ENCODE peak calls at places on chromosomes 11 and 22, in six cellular contexts. One of them, this sample, is unnamed.

GRCh38 chr22:46000081-46001027 is 23.4 kb upstream of the WNT7B start:
- DNase-seq in colonic mucosa: no peak
- DNase-seq in MM.1S: no peak
- DNase-seq in spleen: peak
- DNase-seq in Peyer's patch: no peak
- DNase-seq in cardiac muscle cell: no peak
- DNase-seq in this sample: no peak

GRCh38 chr11:3002346-3002745 is 10.2 kb upstream of the NAP1L4 start:
- DNase-seq in colonic mucosa: no peak
- DNase-seq in spleen: no peak
- DNase-seq in MM.1S: no peak
- DNase-seq in Peyer's patch: peak
- DNase-seq in cardiac muscle cell: no peak
- DNase-seq in this sample: no peak

GRCh38 chr11:116217006-116217405 is 555.8 kb downstream of the BUD13 start:
- DNase-seq in colonic mucosa: peak
- DNase-seq in cardiac muscle cell: peak
- DNase-seq in spleen: no peak
- DNase-seq in Peyer's patch: peak
- DNase-seq in MM.1S: no peak
- DNase-seq in this sample: peak

GRCh38 chr11:3835752-3836151 is 5.0 kb downstream of the RHOG start:
- DNase-seq in colonic mucosa: no peak
- DNase-seq in cardiac muscle cell: no peak
- DNase-seq in MM.1S: no peak
- DNase-seq in spleen: peak
- DNase-seq in Peyer's patch: no peak
- DNase-seq in this sample: no peak

GRCh38 chr11:64971421-64972233 is at the start of gene MAJIN:
- DNase-seq in cardiac muscle cell: no peak
- DNase-seq in MM.1S: no peak
- DNase-seq in spleen: peak
- DNase-seq in Peyer's patch: peak
- DNase-seq in colonic mucosa: peak
- DNase-seq in this sample: peak

GRCh38 chr22:30245985-30246901 is at the start of gene LIF:
- DNase-seq in spleen: peak
- DNase-seq in colonic mucosa: peak
- DNase-seq in Peyer's patch: peak
- DNase-seq in MM.1S: peak
- DNase-seq in cardiac muscle cell: peak
- DNase-seq in this sample: peak

GRCh38 chr22:44366372-44367310 is 53.9 kb upstream of the SHISAL1 start:
- DNase-seq in Peyer's patch: no peak
- DNase-seq in colonic mucosa: no peak
- DNase-seq in spleen: peak
- DNase-seq in cardiac muscle cell: no peak
- DNase-seq in MM.1S: no peak
- DNase-seq in this sample: no peak

GRCh38 chr22:50522806-50523438 is 2.5 kb downstream of the SCO2 start:
- DNase-seq in spleen: no peak
- DNase-seq in Peyer's patch: no peak
- DNase-seq in colonic mucosa: no peak
- DNase-seq in MM.1S: no peak
- DNase-seq in cardiac muscle cell: no peak
- DNase-seq in this sample: no peak

GRCh38 chr11:56340289-56340688 is 5.5 kb upstream of the OR8K1 start:
- DNase-seq in Peyer's patch: no peak
- DNase-seq in spleen: no peak
- DNase-seq in colonic mucosa: no peak
- DNase-seq in cardiac muscle cell: no peak
- DNase-seq in MM.1S: no peak
- DNase-seq in this sample: no peak

GRCh38 chr11:75668508-75669297 is at the start of gene MAP6:
- DNase-seq in Peyer's patch: no peak
- DNase-seq in spleen: no peak
- DNase-seq in colonic mucosa: peak
- DNase-seq in MM.1S: peak
- DNase-seq in cardiac muscle cell: peak
- DNase-seq in this sample: peak
- H3K4me3 ChIP-seq in Peyer's patch: peak
- H3K4me3 ChIP-seq in spleen: peak
- H3K4me3 ChIP-seq in colonic mucosa: peak
- H3K4me3 ChIP-seq in MM.1S: peak
- H3K4me3 ChIP-seq in cardiac muscle cell: peak
- H3K4me3 ChIP-seq in this sample: peak

DNA sequence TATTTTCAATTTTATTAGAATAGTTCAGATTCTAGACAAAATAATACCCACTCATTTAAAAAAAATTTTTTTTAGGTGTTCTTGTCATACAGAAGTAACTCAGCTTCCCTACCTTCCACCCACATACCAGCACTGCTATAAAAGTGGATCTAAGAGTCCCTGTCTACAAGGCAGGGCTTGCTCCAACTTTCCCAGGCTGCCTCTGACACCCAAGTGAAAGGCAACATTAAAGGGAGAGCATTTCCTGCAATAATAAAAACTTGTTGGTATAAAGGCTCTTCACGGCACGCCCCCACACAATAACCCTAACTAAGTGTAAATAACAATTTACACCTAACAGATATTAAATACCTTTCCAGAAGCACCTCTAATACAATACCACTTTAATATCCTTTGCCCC is 127.2 kb downstream of the APOL5 start:
- DNase-seq in Peyer's patch: no peak
- DNase-seq in MM.1S: no peak
- DNase-seq in colonic mucosa: peak
- DNase-seq in cardiac muscle cell: no peak
- DNase-seq in spleen: no peak
- DNase-seq in this sample: no peak
- TF ChIP-seq CTCF in Peyer's patch: no peak
- TF ChIP-seq CTCF in MM.1S: no peak
- TF ChIP-seq CTCF in colonic mucosa: no peak
- TF ChIP-seq CTCF in cardiac muscle cell: no peak
- TF ChIP-seq CTCF in spleen: no peak
- TF ChIP-seq CTCF in this sample: no peak

DNA sequence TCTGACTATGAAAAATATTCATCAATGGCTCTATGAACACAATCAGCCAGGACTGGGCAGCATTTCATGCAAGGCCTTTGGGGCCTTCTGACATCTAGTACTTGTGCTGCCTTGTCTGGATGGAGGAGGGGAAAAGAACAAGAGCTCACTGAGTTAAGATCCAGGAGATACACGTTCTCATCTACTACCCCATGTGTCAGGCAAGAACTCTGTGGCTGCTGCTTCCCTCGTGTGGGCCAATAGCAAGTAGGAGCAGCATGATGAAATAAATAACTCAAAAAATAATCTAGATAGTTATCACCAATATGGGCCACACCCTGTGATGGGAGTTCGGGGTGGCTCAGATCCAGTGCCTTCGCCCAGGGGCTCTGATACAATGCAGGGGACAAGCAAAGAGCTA is 7.3 kb downstream of the KCNE3 start:
- DNase-seq in spleen: no peak
- DNase-seq in MM.1S: no peak
- DNase-seq in cardiac muscle cell: no peak
- DNase-seq in Peyer's patch: no peak
- DNase-seq in colonic mucosa: no peak
- DNase-seq in this sample: no peak
- H3K4me3 ChIP-seq in spleen: peak
- H3K4me3 ChIP-seq in MM.1S: no peak
- H3K4me3 ChIP-seq in cardiac muscle cell: no peak
- H3K4me3 ChIP-seq in Peyer's patch: no peak
- H3K4me3 ChIP-seq in colonic mucosa: no peak
- H3K4me3 ChIP-seq in this sample: no peak

DNA sequence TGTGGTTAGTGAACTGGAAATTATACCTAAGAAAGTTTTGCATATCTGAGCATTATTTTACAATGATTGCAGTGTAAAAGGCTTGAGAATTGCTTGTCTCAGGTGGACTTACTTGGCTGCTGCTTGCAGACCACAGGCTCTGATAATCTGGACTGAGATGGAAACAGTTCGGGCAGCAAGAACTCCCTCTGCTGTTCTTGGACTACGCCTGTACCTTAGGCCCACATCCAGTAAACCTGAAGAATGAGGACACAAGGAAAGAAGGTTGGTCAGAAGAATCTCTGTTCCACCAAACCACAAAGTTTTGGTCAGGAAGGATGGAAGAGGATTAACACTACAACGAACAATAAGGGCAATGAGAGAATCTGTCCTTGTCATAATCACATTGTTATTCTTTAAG is 80.1 kb downstream of the C2CD3 start:
- DNase-seq in colonic mucosa: no peak
- DNase-seq in Peyer's patch: no peak
- DNase-seq in spleen: no peak
- DNase-seq in MM.1S: no peak
- DNase-seq in cardiac muscle cell: no peak
- DNase-seq in this sample: no peak
- TF ChIP-seq CTCF in colonic mucosa: no peak
- TF ChIP-seq CTCF in Peyer's patch: peak
- TF ChIP-seq CTCF in spleen: no peak
- TF ChIP-seq CTCF in MM.1S: no peak
- TF ChIP-seq CTCF in cardiac muscle cell: peak
- TF ChIP-seq CTCF in this sample: no peak

GRCh38 chr22:28630185-28630580 is 49.5 kb downstream of the TTC28 start:
- DNase-seq in Peyer's patch: no peak
- DNase-seq in MM.1S: no peak
- DNase-seq in cardiac muscle cell: no peak
- DNase-seq in spleen: no peak
- DNase-seq in colonic mucosa: no peak
- DNase-seq in this sample: no peak
- H3K4me3 ChIP-seq in Peyer's patch: no peak
- H3K4me3 ChIP-seq in MM.1S: no peak
- H3K4me3 ChIP-seq in cardiac muscle cell: no peak
- H3K4me3 ChIP-seq in spleen: no peak
- H3K4me3 ChIP-seq in colonic mucosa: no peak
- H3K4me3 ChIP-seq in this sample: no peak

GRCh38 chr11:118263694-118264567 is at the start of gene MPZL2:
- DNase-seq in MM.1S: peak
- DNase-seq in colonic mucosa: peak
- DNase-seq in spleen: peak
- DNase-seq in cardiac muscle cell: peak
- DNase-seq in Peyer's patch: peak
- DNase-seq in this sample: peak
- TF ChIP-seq CTCF in MM.1S: no peak
- TF ChIP-seq CTCF in colonic mucosa: no peak
- TF ChIP-seq CTCF in spleen: no peak
- TF ChIP-seq CTCF in cardiac muscle cell: no peak
- TF ChIP-seq CTCF in Peyer's patch: no peak
- TF ChIP-seq CTCF in this sample: no peak

GRCh38 chr22:18044548-18045271 is 20.3 kb upstream of the MICAL3 start:
- DNase-seq in MM.1S: no peak
- DNase-seq in colonic mucosa: peak
- DNase-seq in Peyer's patch: peak
- DNase-seq in spleen: peak
- DNase-seq in cardiac muscle cell: no peak
- DNase-seq in this sample: peak

GRCh38 chr22:18050065-18050464 is 25.7 kb upstream of the MICAL3 start:
- DNase-seq in cardiac muscle cell: no peak
- DNase-seq in spleen: peak
- DNase-seq in colonic mucosa: no peak
- DNase-seq in MM.1S: no peak
- DNase-seq in Peyer's patch: no peak
- DNase-seq in this sample: no peak

GRCh38 chr22:18045794-18046193 is 21.4 kb upstream of the MICAL3 start:
- DNase-seq in colonic mucosa: no peak
- DNase-seq in Peyer's patch: no peak
- DNase-seq in cardiac muscle cell: no peak
- DNase-seq in spleen: no peak
- DNase-seq in MM.1S: no peak
- DNase-seq in this sample: no peak

GRCh38 chr22:18048041-18048440 is 23.7 kb upstream of the MICAL3 start:
- DNase-seq in cardiac muscle cell: no peak
- DNase-seq in spleen: no peak
- DNase-seq in MM.1S: no peak
- DNase-seq in colonic mucosa: no peak
- DNase-seq in Peyer's patch: no peak
- DNase-seq in this sample: no peak

GRCh38 chr22:18048441-18048898 is 24.1 kb upstream of the MICAL3 start:
- DNase-seq in MM.1S: no peak
- DNase-seq in cardiac muscle cell: no peak
- DNase-seq in colonic mucosa: peak
- DNase-seq in spleen: peak
- DNase-seq in Peyer's patch: no peak
- DNase-seq in this sample: no peak
- H3K4me3 ChIP-seq in MM.1S: no peak
- H3K4me3 ChIP-seq in cardiac muscle cell: no peak
- H3K4me3 ChIP-seq in colonic mucosa: no peak
- H3K4me3 ChIP-seq in spleen: peak
- H3K4me3 ChIP-seq in Peyer's patch: no peak
- H3K4me3 ChIP-seq in this sample: no peak

GRCh38 chr22:19718255-19719054 is 4.2 kb downstream of the SEPTIN5 start:
- DNase-seq in spleen: no peak
- DNase-seq in colonic mucosa: no peak
- DNase-seq in Peyer's patch: no peak
- DNase-seq in cardiac muscle cell: no peak
- DNase-seq in MM.1S: no peak
- DNase-seq in this sample: no peak
- TF ChIP-seq CTCF in spleen: peak
- TF ChIP-seq CTCF in colonic mucosa: no peak
- TF ChIP-seq CTCF in Peyer's patch: no peak
- TF ChIP-seq CTCF in cardiac muscle cell: no peak
- TF ChIP-seq CTCF in MM.1S: no peak
- TF ChIP-seq CTCF in this sample: no peak

DNA sequence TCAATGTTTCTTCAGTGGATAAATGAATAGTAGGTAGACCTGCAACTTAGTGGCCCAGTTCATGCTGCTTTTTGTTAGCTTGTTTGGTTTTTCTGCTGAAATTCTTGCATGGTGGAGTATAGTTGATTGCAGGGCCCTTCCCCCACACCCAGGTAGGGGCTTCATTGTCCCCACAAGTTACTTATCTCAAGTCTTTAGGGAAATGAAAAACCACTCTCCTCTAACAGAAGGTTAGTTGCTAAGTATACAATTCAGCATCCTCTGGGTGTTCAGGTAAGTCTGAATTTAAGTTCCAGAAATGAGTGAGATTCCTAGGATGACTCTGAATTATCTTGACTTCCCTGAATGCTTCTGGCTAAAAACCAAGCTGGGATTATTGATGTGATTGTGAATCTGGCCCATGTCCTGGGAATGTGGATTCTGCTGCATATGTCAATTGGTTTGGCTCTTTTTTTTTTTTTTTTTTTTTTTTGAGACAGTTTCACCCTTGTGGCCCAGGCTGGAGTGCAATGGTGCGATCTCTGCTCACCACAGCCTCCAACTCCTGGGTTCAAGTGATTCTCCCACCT is 40.3 kb downstream of the BCL2L13 start:
- DNase-seq in Peyer's patch: no peak
- DNase-seq in colonic mucosa: no peak
- DNase-seq in spleen: no peak
- DNase-seq in MM.1S: no peak
- DNase-seq in cardiac muscle cell: no peak
- DNase-seq in this sample: no peak
- H3K4me3 ChIP-seq in Peyer's patch: no peak
- H3K4me3 ChIP-seq in colonic mucosa: no peak
- H3K4me3 ChIP-seq in spleen: no peak
- H3K4me3 ChIP-seq in MM.1S: no peak
- H3K4me3 ChIP-seq in cardiac muscle cell: no peak
- H3K4me3 ChIP-seq in this sample: no peak

This sample was measured in pancreas.